ENCODE peak calls at places on chromosome 21, in nine cellular contexts. Y is renal cortical epithelial cell; H is GM13977; R is NCI-H1048; E is stimulated activated CD8-positive, alpha-beta memory T cell treated with anti-CD3 and anti-CD28 coated beads, Interleukin-15, amount 100 ng/mL, for 24 hours; N is activated T-helper 9 cell treated with anti-CD3 and anti-CD28 coated beads, Interleukin-2, amount 50 U/mL, for 16 hours; B is NCI-H2029 treated with DMSO at 0.1 percent for 48 hours; G is stimulated activated CD4-positive, alpha-beta T cell treated with anti-CD3 and anti-CD28 coated beads, Interleukin-1b, Interleukin-23, amount 100 ng/mL, for 24 hours; X is A549. F is an unnamed sample.

GRCh38 chr21:45838636-45839035 is 142.9 kb upstream of the COL6A1 start:
- DNase-seq in Y (no peak), H (no peak), R (no peak), E (no peak), N (no peak), B (no peak), G (no peak), X (no peak), F (no peak)

GRCh38 chr21:35646606-35647005 is 413.7 kb downstream of the SETD4 start:
- DNase-seq in Y (no peak), H (no peak), R (no peak), E (no peak), N (no peak), B (no peak), G (no peak), X (no peak), F (no peak)

GRCh38 chr21:15840406-15840805 is 110.6 kb downstream of the USP25 start:
- DNase-seq in Y (peak; percentile 27), H (no peak), R (no peak), E (no peak), N (no peak), B (no peak), G (no peak), X (no peak), F (no peak)

GRCh38 chr21:41851090-41851790 is 27.9 kb downstream of the PRDM15 start:
- DNase-seq in Y (no peak), H (no peak), R (no peak), E (no peak), N (no peak), B (no peak), G (no peak), X (no peak), F (no peak)

GRCh38 chr21:35206141-35207125 is 157.3 kb upstream of the RUNX1 start:
- DNase-seq in Y (peak; percentile 40), H (peak; percentile 28), R (no peak), E (no peak), N (no peak), B (peak; percentile 74), G (no peak), X (no peak), F (no peak)

GRCh38 chr21:36550761-36551160 is 70.8 kb upstream of the CLDN14 start:
- DNase-seq in Y (no peak), H (no peak), R (no peak), E (no peak), N (no peak), B (no peak), G (no peak), X (no peak), F (no peak)

GRCh38 chr21:46057111-46057709 is 40.7 kb upstream of the COL6A2 start:
- DNase-seq in Y (no peak), H (no peak), R (no peak), E (no peak), N (no peak), B (no peak), G (no peak), X (no peak), F (peak; percentile 60)

GRCh38 chr21:25855591-25855990 is 120.8 kb downstream of the GABPA start:
- DNase-seq in Y (no peak), H (no peak), R (no peak), E (no peak), N (no peak), B (no peak), G (no peak), X (no peak), F (no peak)

GRCh38 chr21:31161157-31161556 is 122.9 kb upstream of the KRTAP19-8 start:
- DNase-seq in Y (peak; percentile 77), H (no peak), R (no peak), E (no peak), N (no peak), B (no peak), G (no peak), X (no peak), F (no peak)

GRCh38 chr21:37658994-37659458 is 257.2 kb downstream of the KCNJ6 start:
- DNase-seq in Y (peak; percentile 95), H (no peak), R (no peak), E (no peak), N (no peak), B (no peak), G (no peak), X (peak; percentile 79), F (no peak)

GRCh38 chr21:35382696-35383095 is 333.6 kb upstream of the RUNX1 start:
- DNase-seq in Y (no peak), H (no peak), R (no peak), E (no peak), N (no peak), B (no peak), G (no peak), X (no peak), F (no peak)

GRCh38 chr21:28375708-28376385 is 616.8 kb downstream of the LTN1 start:
- DNase-seq in Y (peak; percentile 90), H (no peak), R (no peak), E (no peak), N (no peak), B (no peak), G (no peak), X (no peak), F (no peak)

GRCh38 chr21:29148535-29148934 is 18.1 kb downstream of the MAP3K7CL start:
- DNase-seq in Y (peak; percentile 75), H (no peak), R (no peak), E (no peak), N (no peak), B (no peak), G (no peak), X (no peak), F (no peak)

GRCh38 chr21:43312751-43313169 is 114.2 kb downstream of the SIK1 start:
- DNase-seq in Y (no peak), H (no peak), R (peak; percentile 46), E (no peak), N (no peak), B (peak; percentile 8), G (no peak), X (no peak), F (no peak)

GRCh38 chr21:16587141-16587570 is 857.4 kb downstream of the USP25 start:
- DNase-seq in Y (peak; percentile 78), H (no peak), R (no peak), E (no peak), N (no peak), B (peak; percentile 82), G (no peak), X (peak; percentile 84), F (no peak)

GRCh38 chr21:43866659-43867331 is 1.8 kb downstream of the AGPAT3 start:
- DNase-seq in Y (no peak), H (peak; percentile 82), R (no peak), E (no peak), N (peak; percentile 54), B (no peak), G (no peak), X (no peak), F (peak; percentile 67)

GRCh38 chr21:43325968-43326367 is 101.0 kb downstream of the SIK1 start:
- DNase-seq in Y (no peak), H (no peak), R (no peak), E (no peak), N (no peak), B (no peak), G (no peak), X (no peak), F (no peak)

GRCh38 chr21:42618713-42619112 is 34.7 kb upstream of the PDE9A start:
- DNase-seq in Y (peak; percentile 68), H (no peak), R (no peak), E (no peak), N (no peak), B (no peak), G (no peak), X (no peak), F (no peak)

GRCh38 chr21:42101246-42101645 is 30.1 kb downstream of the UMODL1 start:
- DNase-seq in Y (no peak), H (no peak), R (no peak), E (no peak), N (no peak), B (no peak), G (no peak), X (no peak), F (no peak)